ENCODE peak calls at places on chromosomes 1 and 21, in six cellular contexts. One of them, this sample, is unnamed.

GRCh38 chr1:168161459-168161858 is 17.3 kb upstream of the TIPRL start:
- DNase-seq in keratinocyte: no peak
- DNase-seq in GM23338: no peak
- DNase-seq in fibroblast of lung: no peak
- DNase-seq in PC-3: no peak
- DNase-seq in PC-9: no peak
- DNase-seq in this sample: no peak

GRCh38 chr1:68015369-68015768 is 35.1 kb downstream of the DIRAS3 start:
- DNase-seq in keratinocyte: no peak
- DNase-seq in GM23338: no peak
- DNase-seq in fibroblast of lung: no peak
- DNase-seq in PC-3: no peak
- DNase-seq in PC-9: no peak
- DNase-seq in this sample: no peak

GRCh38 chr1:178530037-178530402 is 17.1 kb downstream of the TEX35 start:
- DNase-seq in keratinocyte: peak
- DNase-seq in GM23338: no peak
- DNase-seq in fibroblast of lung: peak
- DNase-seq in PC-3: peak
- DNase-seq in PC-9: peak
- DNase-seq in this sample: no peak

GRCh38 chr1:178506177-178506576 is 6.7 kb upstream of the TEX35 start:
- DNase-seq in keratinocyte: no peak
- DNase-seq in GM23338: no peak
- DNase-seq in fibroblast of lung: no peak
- DNase-seq in PC-3: no peak
- DNase-seq in PC-9: no peak
- DNase-seq in this sample: no peak

GRCh38 chr1:145977486-145978476 is 13.3 kb downstream of the POLR3GL start:
- DNase-seq in keratinocyte: no peak
- DNase-seq in GM23338: peak
- DNase-seq in fibroblast of lung: peak
- DNase-seq in PC-3: peak
- DNase-seq in PC-9: peak
- DNase-seq in this sample: peak

GRCh38 chr1:32724678-32725594 is 22.4 kb upstream of the SYNC start:
- DNase-seq in keratinocyte: peak
- DNase-seq in GM23338: peak
- DNase-seq in fibroblast of lung: peak
- DNase-seq in PC-3: peak
- DNase-seq in PC-9: peak
- DNase-seq in this sample: no peak

GRCh38 chr21:45418301-45419071 is 13.5 kb downstream of the COL18A1 start:
- DNase-seq in keratinocyte: no peak
- DNase-seq in GM23338: no peak
- DNase-seq in fibroblast of lung: no peak
- DNase-seq in PC-3: no peak
- DNase-seq in PC-9: no peak
- DNase-seq in this sample: no peak

GRCh38 chr21:37762606-37763005 is 153.7 kb downstream of the KCNJ6 start:
- DNase-seq in keratinocyte: no peak
- DNase-seq in GM23338: no peak
- DNase-seq in fibroblast of lung: peak
- DNase-seq in PC-3: no peak
- DNase-seq in PC-9: no peak
- DNase-seq in this sample: no peak

GRCh38 chr1:3312894-3313578 is 141.4 kb upstream of the ARHGEF16 start:
- DNase-seq in keratinocyte: no peak
- DNase-seq in GM23338: peak
- DNase-seq in fibroblast of lung: peak
- DNase-seq in PC-3: peak
- DNase-seq in PC-9: peak
- DNase-seq in this sample: no peak

GRCh38 chr1:230067871-230068814 is 1.1 kb downstream of the GALNT2 start:
- DNase-seq in keratinocyte: no peak
- DNase-seq in GM23338: peak
- DNase-seq in fibroblast of lung: peak
- DNase-seq in PC-3: peak
- DNase-seq in PC-9: no peak
- DNase-seq in this sample: peak

GRCh38 chr1:143699115-143699514 is 272.7 kb downstream of the FAM72C start:
- DNase-seq in keratinocyte: no peak
- DNase-seq in GM23338: no peak
- DNase-seq in fibroblast of lung: no peak
- DNase-seq in PC-3: no peak
- DNase-seq in PC-9: no peak
- DNase-seq in this sample: no peak

GRCh38 chr21:41582298-41582840 is 74.4 kb upstream of the TMPRSS2 start:
- DNase-seq in keratinocyte: no peak
- DNase-seq in GM23338: no peak
- DNase-seq in fibroblast of lung: no peak
- DNase-seq in PC-3: no peak
- DNase-seq in PC-9: no peak
- DNase-seq in this sample: no peak

GRCh38 chr1:167563579-167564246 is 10.2 kb upstream of the CREG1 start:
- DNase-seq in keratinocyte: no peak
- DNase-seq in GM23338: no peak
- DNase-seq in fibroblast of lung: no peak
- DNase-seq in PC-3: peak
- DNase-seq in PC-9: no peak
- DNase-seq in this sample: no peak

GRCh38 chr1:28240024-28240423 is 4.1 kb downstream of the ATP5IF1 start:
- DNase-seq in keratinocyte: no peak
- DNase-seq in GM23338: no peak
- DNase-seq in fibroblast of lung: no peak
- DNase-seq in PC-3: peak
- DNase-seq in PC-9: no peak
- DNase-seq in this sample: no peak

GRCh38 chr1:39959651-39960333 is 4.8 kb downstream of the MFSD2A start:
- DNase-seq in keratinocyte: no peak
- DNase-seq in GM23338: no peak
- DNase-seq in fibroblast of lung: no peak
- DNase-seq in PC-3: no peak
- DNase-seq in PC-9: no peak
- DNase-seq in this sample: no peak

GRCh38 chr1:57578099-57578498 is 154.2 kb upstream of the DAB1 start:
- DNase-seq in keratinocyte: no peak
- DNase-seq in GM23338: no peak
- DNase-seq in fibroblast of lung: no peak
- DNase-seq in PC-3: no peak
- DNase-seq in PC-9: no peak
- DNase-seq in this sample: no peak

GRCh38 chr21:43719748-43720538 is 1.0 kb downstream of the PDXK start:
- DNase-seq in keratinocyte: no peak
- DNase-seq in GM23338: no peak
- DNase-seq in fibroblast of lung: no peak
- DNase-seq in PC-3: no peak
- DNase-seq in PC-9: no peak
- DNase-seq in this sample: peak

GRCh38 chr1:200226268-200226968 is 183.4 kb downstream of the ZNF281 start:
- DNase-seq in keratinocyte: no peak
- DNase-seq in GM23338: peak
- DNase-seq in fibroblast of lung: no peak
- DNase-seq in PC-3: no peak
- DNase-seq in PC-9: no peak
- DNase-seq in this sample: peak

GRCh38 chr1:86064899-86065298 is 91.7 kb downstream of the COL24A1 start:
- DNase-seq in keratinocyte: no peak
- DNase-seq in GM23338: peak
- DNase-seq in fibroblast of lung: no peak
- DNase-seq in PC-3: no peak
- DNase-seq in PC-9: no peak
- DNase-seq in this sample: no peak

GRCh38 chr1:228650141-228650540 is 85.1 kb upstream of the RHOU start:
- DNase-seq in keratinocyte: no peak
- DNase-seq in GM23338: peak
- DNase-seq in fibroblast of lung: no peak
- DNase-seq in PC-3: no peak
- DNase-seq in PC-9: no peak
- DNase-seq in this sample: no peak
- H3K4me2 ChIP-seq in keratinocyte: no peak
- H3K4me2 ChIP-seq in GM23338: peak
- H3K4me2 ChIP-seq in fibroblast of lung: no peak
- H3K4me2 ChIP-seq in PC-3: no peak
- H3K4me2 ChIP-seq in PC-9: no peak
- H3K4me2 ChIP-seq in this sample: no peak

GRCh38 chr1:30759718-30760281 is 2.2 kb upstream of the LAPTM5 start:
- DNase-seq in keratinocyte: no peak
- DNase-seq in GM23338: peak
- DNase-seq in fibroblast of lung: no peak
- DNase-seq in PC-3: no peak
- DNase-seq in PC-9: no peak
- DNase-seq in this sample: no peak

GRCh38 chr1:30758785-30759380 is 1.3 kb upstream of the LAPTM5 start:
- DNase-seq in keratinocyte: no peak
- DNase-seq in GM23338: peak
- DNase-seq in fibroblast of lung: peak
- DNase-seq in PC-3: peak
- DNase-seq in PC-9: peak
- DNase-seq in this sample: peak

GRCh38 chr1:30757196-30757949 is at the start of gene LAPTM5:
- DNase-seq in keratinocyte: no peak
- DNase-seq in GM23338: no peak
- DNase-seq in fibroblast of lung: peak
- DNase-seq in PC-3: no peak
- DNase-seq in PC-9: no peak
- DNase-seq in this sample: peak

GRCh38 chr1:30756545-30757195 is 904 bp downstream of the LAPTM5 start:
- DNase-seq in keratinocyte: no peak
- DNase-seq in GM23338: no peak
- DNase-seq in fibroblast of lung: peak
- DNase-seq in PC-3: peak
- DNase-seq in PC-9: peak
- DNase-seq in this sample: peak

GRCh38 chr1:30757976-30758688 is 558 bp upstream of the LAPTM5 start:
- DNase-seq in keratinocyte: no peak
- DNase-seq in GM23338: no peak
- DNase-seq in fibroblast of lung: no peak
- DNase-seq in PC-3: no peak
- DNase-seq in PC-9: no peak
- DNase-seq in this sample: no peak
- H3K4me3 ChIP-seq in keratinocyte: no peak
- H3K4me3 ChIP-seq in GM23338: no peak
- H3K4me3 ChIP-seq in fibroblast of lung: no peak
- H3K4me3 ChIP-seq in PC-3: no peak
- H3K4me3 ChIP-seq in PC-9: no peak
- H3K4me3 ChIP-seq in this sample: peak

DNA sequence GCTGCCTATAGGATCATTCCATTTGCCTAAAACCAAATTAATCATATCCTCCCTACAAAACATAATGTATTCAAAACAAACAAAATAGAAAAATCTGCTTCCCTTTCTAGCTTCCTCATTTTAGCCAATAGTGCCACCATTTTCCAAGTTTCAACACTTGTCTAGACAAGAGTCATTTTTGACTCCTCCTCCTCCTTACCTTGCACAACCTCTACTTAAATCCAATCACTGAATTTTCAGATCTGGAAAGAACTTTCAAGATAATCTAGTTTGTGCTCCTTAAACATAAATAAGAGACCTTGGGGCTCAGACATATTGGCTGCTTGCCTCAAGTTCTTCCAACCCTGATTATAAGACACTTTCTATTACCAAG is 7.4 kb downstream of the STX6 start:
- DNase-seq in keratinocyte: no peak
- DNase-seq in GM23338: no peak
- DNase-seq in fibroblast of lung: no peak
- DNase-seq in PC-3: no peak
- DNase-seq in PC-9: no peak
- DNase-seq in this sample: no peak
- H3K4me2 ChIP-seq in keratinocyte: no peak
- H3K4me2 ChIP-seq in GM23338: no peak
- H3K4me2 ChIP-seq in fibroblast of lung: no peak
- H3K4me2 ChIP-seq in PC-3: no peak
- H3K4me2 ChIP-seq in PC-9: no peak
- H3K4me2 ChIP-seq in this sample: no peak

GRCh38 chr1:109441105-109441504 is 14.9 kb upstream of the PSMA5 start:
- DNase-seq in keratinocyte: no peak
- DNase-seq in GM23338: no peak
- DNase-seq in fibroblast of lung: peak
- DNase-seq in PC-3: peak
- DNase-seq in PC-9: no peak
- DNase-seq in this sample: no peak
- H3K4me3 ChIP-seq in keratinocyte: no peak
- H3K4me3 ChIP-seq in GM23338: no peak
- H3K4me3 ChIP-seq in fibroblast of lung: no peak
- H3K4me3 ChIP-seq in PC-3: no peak
- H3K4me3 ChIP-seq in PC-9: no peak
- H3K4me3 ChIP-seq in this sample: no peak

DNA sequence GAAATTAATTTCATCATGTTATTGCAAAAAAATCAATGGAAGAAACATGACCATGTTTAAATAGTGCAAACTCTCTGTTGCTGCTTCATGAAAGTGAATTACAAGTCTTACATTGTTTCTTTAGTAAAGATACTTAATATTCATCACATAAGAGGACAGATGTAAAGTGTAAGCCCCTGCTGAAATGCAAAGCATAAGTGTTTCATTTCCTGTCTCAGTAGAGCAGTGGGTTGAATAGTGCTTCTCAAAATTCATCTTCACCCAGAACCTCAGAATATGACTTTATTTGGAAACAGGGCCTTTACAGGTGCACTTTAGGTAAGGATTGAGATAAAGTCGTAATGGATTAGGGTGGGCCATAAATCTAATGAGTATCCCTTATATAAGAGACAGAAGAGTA is 738.4 kb upstream of the RGS18 start:
- DNase-seq in keratinocyte: no peak
- DNase-seq in GM23338: no peak
- DNase-seq in fibroblast of lung: no peak
- DNase-seq in PC-3: no peak
- DNase-seq in PC-9: no peak
- DNase-seq in this sample: no peak
- H3K4me2 ChIP-seq in keratinocyte: no peak
- H3K4me2 ChIP-seq in GM23338: no peak
- H3K4me2 ChIP-seq in fibroblast of lung: no peak
- H3K4me2 ChIP-seq in PC-3: no peak
- H3K4me2 ChIP-seq in PC-9: no peak
- H3K4me2 ChIP-seq in this sample: no peak